ENCODE peak calls at places on chromosomes 4 and X, in ten cellular contexts. I, O, M, X, C, V, Y, S, F and J are unnamed samples.

GRCh38 chr4:86386201-86386600 is 26.3 kb upstream of the MAPK10 start:
- DNase-seq in M (no peak), I (no peak), X (no peak), S (no peak), Y (no peak), V (no peak), C (no peak), O (no peak), F (no peak), J (no peak)

GRCh38 chr4:158020734-158021346 is 152.0 kb downstream of the GASK1B start:
- DNase-seq in X (no peak), F (peak), I (no peak), Y (no peak), C (no peak), V (peak), M (no peak), O (peak), S (peak), J (no peak)

GRCh38 chrX:118577041-118577440 is 81.4 kb downstream of the DOCK11 start:
- DNase-seq in I (no peak), V (peak), O (no peak), S (no peak), Y (peak), F (no peak), C (no peak), M (no peak), X (no peak), J (no peak)

GRCh38 chr4:41597494-41597893 is 59.5 kb downstream of the LIMCH1 start:
- DNase-seq in O (no peak), I (no peak), F (no peak), Y (no peak), C (no peak), X (no peak), V (no peak), M (no peak), S (no peak), J (no peak)

GRCh38 chr4:128315756-128316520 is 28.3 kb upstream of the PGRMC2 start:
- DNase-seq in S (no peak), X (no peak), V (peak), F (peak), O (no peak), I (no peak), C (no peak), Y (no peak), M (no peak), J (no peak)

GRCh38 chrX:46624090-46624786 is 50.7 kb downstream of the CHST7 start:
- DNase-seq in V (no peak), O (no peak), I (no peak), X (no peak), C (no peak), S (no peak), Y (no peak), F (no peak), M (no peak), J (no peak)

GRCh38 chr4:189092596-189092995 is 848.1 kb upstream of the FRG1 start:
- DNase-seq in V (peak), C (no peak), S (no peak), M (no peak), O (no peak), I (no peak), X (no peak), F (peak), Y (peak), J (no peak)

GRCh38 chr4:174358823-174359222 is 75.1 kb downstream of the CEP44 start:
- DNase-seq in S (peak), M (no peak), F (peak), X (no peak), O (peak), Y (no peak), V (peak), C (no peak), I (no peak), J (no peak)

GRCh38 chr4:170015285-170015684 is 10.9 kb downstream of the MFAP3L start:
- DNase-seq in S (no peak), O (no peak), I (no peak), C (no peak), M (no peak), X (no peak), F (no peak), V (no peak), Y (no peak), J (no peak)

GRCh38 chr4:87260477-87260876 is 40.1 kb upstream of the KLHL8 start:
- DNase-seq in X (no peak), C (no peak), V (no peak), I (no peak), F (no peak), O (no peak), S (no peak), M (no peak), Y (no peak), J (no peak)

GRCh38 chr4:12118651-12119213 is 690.0 kb upstream of the HS3ST1 start:
- DNase-seq in C (no peak), X (no peak), M (no peak), Y (no peak), V (no peak), F (no peak), I (no peak), O (no peak), S (no peak), J (no peak)

GRCh38 chrX:93177930-93178329 is 495.4 kb downstream of the NAP1L3 start:
- DNase-seq in M (no peak), S (no peak), O (no peak), X (no peak), C (no peak), F (no peak), I (no peak), Y (no peak), V (no peak), J (no peak)

GRCh38 chrX:54964766-54965511 is 29.0 kb downstream of the PFKFB1 start:
- DNase-seq in S (no peak), Y (no peak), F (no peak), I (no peak), C (no peak), V (no peak), M (no peak), O (no peak), X (no peak), J (no peak)

GRCh38 chrX:64389489-64389888 is 5.8 kb downstream of the MTMR8 start:
- DNase-seq in Y (no peak), M (no peak), F (no peak), I (no peak), X (no peak), C (no peak), O (no peak), V (no peak), S (no peak), J (no peak)

GRCh38 chrX:48590203-48591103 is 6.8 kb upstream of the WDR13 start:
- DNase-seq in Y (no peak), F (peak), I (no peak), M (no peak), V (no peak), O (no peak), X (no peak), S (no peak), C (no peak), J (no peak)

GRCh38 chr4:136078971-136079370 is 1453.3 kb downstream of the PCDH18 start:
- DNase-seq in S (peak), C (no peak), O (no peak), M (no peak), F (peak), I (no peak), X (no peak), Y (no peak), V (peak), J (no peak)

GRCh38 chr4:110417151-110417550 is 58.8 kb upstream of the ENPEP start:
- DNase-seq in F (peak), S (no peak), O (no peak), X (no peak), V (peak), M (no peak), Y (no peak), C (no peak), I (no peak), J (no peak)

GRCh38 chr4:156298230-156298629 is 344.6 kb upstream of the CTSO start:
- DNase-seq in M (no peak), C (no peak), V (peak), I (no peak), X (no peak), Y (peak), F (peak), S (peak), O (peak), J (peak)

GRCh38 chr4:87848622-87849351 is 16.0 kb downstream of the MEPE start:
- DNase-seq in Y (peak), C (no peak), I (peak), V (peak), F (peak), X (no peak), S (no peak), M (peak), O (peak), J (no peak)

GRCh38 chrX:137988470-137988869 is 422.5 kb downstream of the ZIC3 start:
- DNase-seq in M (no peak), X (no peak), I (no peak), S (no peak), O (no peak), F (no peak), V (no peak), C (no peak), Y (no peak), J (no peak)

GRCh38 chrX:103629295-103630170 is 758 bp downstream of the TCEAL1 start:
- DNase-seq in M (peak), F (peak), S (no peak), C (no peak), V (peak), X (peak), I (peak), O (peak), Y (peak), J (peak)

GRCh38 chr4:43425206-43425605 is 532.7 kb downstream of the GRXCR1 start:
- DNase-seq in M (no peak), Y (no peak), O (no peak), C (no peak), X (no peak), S (no peak), F (no peak), V (no peak), I (no peak), J (no peak)

GRCh38 chr4:60721680-60722079 is 478.4 kb upstream of the ADGRL3 start:
- DNase-seq in V (no peak), F (no peak), O (no peak), C (no peak), I (no peak), S (no peak), X (no peak), M (no peak), Y (no peak), J (no peak)

GRCh38 chr4:38949416-38950051 is 81.9 kb downstream of the FAM114A1 start:
- DNase-seq in I (no peak), V (peak), Y (peak), M (no peak), S (no peak), X (no peak), O (no peak), C (no peak), F (peak), J (no peak)

GRCh38 chr4:171130126-171130801 is 682.9 kb upstream of the GALNTL6 start:
- DNase-seq in O (peak), F (no peak), S (no peak), C (no peak), M (no peak), Y (no peak), I (no peak), X (no peak), V (peak), J (no peak)